ENCODE peak calls at places on chromosomes 13 and 19, in eight cellular contexts. Q, U, N, P, M, Y, A and W are unnamed samples.

GRCh38 chr19:53549354-53549753 is 11.4 kb downstream of the ZNF331 start:
- DNase-seq in Q (no peak), U (no peak), N (no peak), P (peak), M (no peak), Y (no peak), A (peak), W (no peak)

GRCh38 chr13:62837895-62838294 is 1422.2 kb upstream of the PCDH20 start:
- DNase-seq in Q (no peak), U (no peak), N (no peak), P (no peak), M (peak), Y (no peak), A (no peak), W (no peak)

GRCh38 chr19:7737215-7737614 is 5.3 kb upstream of the CLEC4G start:
- DNase-seq in Q (no peak), U (no peak), N (no peak), P (no peak), M (no peak), Y (no peak), A (no peak), W (no peak)

GRCh38 chr13:65468628-65469027 is 1761.5 kb downstream of the PCDH9 start:
- DNase-seq in Q (no peak), U (no peak), N (no peak), P (no peak), M (no peak), Y (no peak), A (no peak), W (no peak)

GRCh38 chr13:27354379-27354778 is 70.0 kb upstream of the GTF3A start:
- DNase-seq in Q (no peak), U (no peak), N (no peak), P (no peak), M (no peak), Y (no peak), A (peak), W (no peak)

GRCh38 chr19:48881741-48882657 is 9.8 kb downstream of the PPP1R15A start:
- DNase-seq in Q (no peak), U (no peak), N (no peak), P (no peak), M (peak), Y (no peak), A (no peak), W (no peak)

GRCh38 chr13:113406321-113407102 is 42.6 kb upstream of the GRTP1 start:
- DNase-seq in Q (no peak), U (peak), N (no peak), P (no peak), M (no peak), Y (no peak), A (no peak), W (peak)

GRCh38 chr19:56866563-56866962 is 26.0 kb upstream of the PEG3 start:
- DNase-seq in Q (no peak), U (no peak), N (no peak), P (no peak), M (no peak), Y (no peak), A (no peak), W (peak)

GRCh38 chr13:68984688-68985319 is 1122.8 kb upstream of the ATXN8OS start:
- DNase-seq in Q (no peak), U (no peak), N (no peak), P (no peak), M (no peak), Y (no peak), A (no peak), W (no peak)

GRCh38 chr19:34597596-34597995 is 79.4 kb downstream of the SCGB2B2 start:
- DNase-seq in Q (no peak), U (no peak), N (no peak), P (no peak), M (no peak), Y (no peak), A (no peak), W (no peak)

GRCh38 chr19:30857966-30858490 is 485.8 kb downstream of the ZNF536 start:
- DNase-seq in Q (no peak), U (peak), N (no peak), P (no peak), M (no peak), Y (no peak), A (no peak), W (no peak)

GRCh38 chr13:30906411-30906990 is 430 bp downstream of the MEDAG start:
- DNase-seq in Q (no peak), U (no peak), N (no peak), P (no peak), M (peak), Y (no peak), A (no peak), W (no peak)

GRCh38 chr19:10402441-10403038 is 802 bp downstream of the CDC37 start:
- DNase-seq in Q (no peak), U (no peak), N (no peak), P (no peak), M (peak), Y (no peak), A (no peak), W (peak)

GRCh38 chr13:65453982-65454381 is 1776.2 kb downstream of the PCDH9 start:
- DNase-seq in Q (no peak), U (no peak), N (no peak), P (no peak), M (no peak), Y (no peak), A (no peak), W (peak)

GRCh38 chr13:44092053-44092452 is 212.3 kb downstream of the LACC1 start:
- DNase-seq in Q (no peak), U (no peak), N (no peak), P (no peak), M (no peak), Y (no peak), A (no peak), W (no peak)

GRCh38 chr13:50179977-50180376 is 164.7 kb downstream of the KCNRG start:
- DNase-seq in Q (no peak), U (no peak), N (no peak), P (no peak), M (no peak), Y (no peak), A (no peak), W (no peak)

GRCh38 chr19:39543477-39543857 is 3.5 kb upstream of the EID2 start:
- DNase-seq in Q (no peak), U (no peak), N (no peak), P (no peak), M (no peak), Y (no peak), A (no peak), W (no peak)

GRCh38 chr19:48635966-48636858 is 967 bp downstream of the DBP start:
- DNase-seq in Q (peak), U (peak), N (no peak), P (no peak), M (peak), Y (no peak), A (no peak), W (peak)

GRCh38 chr13:33441015-33441414 is 155.5 kb upstream of the STARD13 start:
- DNase-seq in Q (no peak), U (no peak), N (no peak), P (no peak), M (peak), Y (no peak), A (no peak), W (peak)